ENCODE peak calls at places on chromosomes 16 and 17, in eight cellular contexts. H is B cell; N is adipocyte; R is Caki2; S is anterior cingulate cortex; C is activated CD8-positive, alpha-beta memory T cell treated with anti-CD3 and anti-CD28 coated beads for 4 hours; K is MCF 10A; Y is A172. T is an unnamed sample.

GRCh38 chr17:81237591-81238489 is 1.0 kb downstream of the TEPSIN start:
- DNase-seq in H (no peak), N (peak; percentile 17), R (no peak), S (no peak), C (no peak), K (no peak), Y (no peak), T (no peak)

GRCh38 chr17:47265983-47266541 is 12.4 kb downstream of the ITGB3 start:
- DNase-seq in H (peak; percentile 66), N (peak; percentile 15), R (peak; percentile 85), S (no peak), C (no peak), K (peak; percentile 30), Y (peak; percentile 85), T (peak; percentile 84)

GRCh38 chr17:16496820-16497489 is 5.0 kb upstream of the LRRC75A start:
- DNase-seq in H (no peak), N (no peak), R (no peak), S (no peak), C (no peak), K (no peak), Y (no peak), T (no peak)

GRCh38 chr16:70448075-70448474 is 6.3 kb upstream of the FCSK start:
- DNase-seq in H (no peak), N (no peak), R (no peak), S (no peak), C (no peak), K (no peak), Y (no peak), T (no peak)

GRCh38 chr16:23754594-23755483 is at the start of gene CHP2:
- DNase-seq in H (no peak), N (no peak), R (no peak), S (no peak), C (no peak), K (no peak), Y (no peak), T (no peak)

GRCh38 chr17:60161598-60162330 is 12.0 kb downstream of the CA4 start:
- DNase-seq in H (no peak), N (no peak), R (no peak), S (no peak), C (no peak), K (no peak), Y (no peak), T (no peak)

GRCh38 chr16:19008245-19008644 is 24.5 kb downstream of the TMC7 start:
- DNase-seq in H (no peak), N (peak; percentile 45), R (peak; percentile 37), S (no peak), C (no peak), K (peak; percentile 86), Y (peak; percentile 90), T (peak; percentile 76)

GRCh38 chr17:32912218-32912897 is 15.6 kb upstream of the TMEM98 start:
- DNase-seq in H (no peak), N (peak; percentile 64), R (no peak), S (no peak), C (no peak), K (no peak), Y (peak; percentile 11), T (no peak)

GRCh38 chr16:17467923-17468540 is 2.7 kb downstream of the XYLT1 start:
- DNase-seq in H (no peak), N (peak; percentile 88), R (peak; percentile 36), S (no peak), C (no peak), K (peak; percentile 6), Y (no peak), T (no peak)

GRCh38 chr17:27762527-27763305 is 37.6 kb downstream of the NOS2 start:
- DNase-seq in H (no peak), N (peak; percentile 41), R (peak; percentile 54), S (no peak), C (no peak), K (peak; percentile 58), Y (peak; percentile 31), T (no peak)

GRCh38 chr17:74160656-74161500 is 42.6 kb upstream of the RPL38 start:
- DNase-seq in H (no peak), N (no peak), R (no peak), S (no peak), C (no peak), K (no peak), Y (no peak), T (no peak)

GRCh38 chr16:31301708-31302400 is 42.1 kb downstream of the ITGAM start:
- DNase-seq in H (no peak), N (peak; percentile 22), R (no peak), S (no peak), C (no peak), K (peak; percentile 52), Y (peak; percentile 27), T (no peak)

GRCh38 chr16:60414617-60415016 is 1621.6 kb downstream of the CDH8 start:
- DNase-seq in H (no peak), N (no peak), R (no peak), S (no peak), C (no peak), K (no peak), Y (no peak), T (no peak)

GRCh38 chr16:67116388-67117311 is 6.9 kb downstream of the PHAF1 start:
- DNase-seq in H (no peak), N (no peak), R (no peak), S (no peak), C (no peak), K (no peak), Y (no peak), T (no peak)

GRCh38 chr17:74519951-74520553 is 11.2 kb downstream of the CD300LB start:
- DNase-seq in H (no peak), N (no peak), R (no peak), S (no peak), C (no peak), K (no peak), Y (no peak), T (no peak)

GRCh38 chr17:80946449-80946848 is 45.2 kb upstream of the CHMP6 start:
- DNase-seq in H (no peak), N (no peak), R (no peak), S (no peak), C (no peak), K (no peak), Y (no peak), T (no peak)

GRCh38 chr16:69089091-69089912 is 16.2 kb upstream of the HAS3 start:
- DNase-seq in H (no peak), N (no peak), R (peak; percentile 48), S (no peak), C (no peak), K (no peak), Y (peak; percentile 55), T (peak; percentile 21)

GRCh38 chr17:75087182-75087557 is 584 bp upstream of the SLC16A5 start:
- DNase-seq in H (no peak), N (no peak), R (no peak), S (no peak), C (no peak), K (no peak), Y (no peak), T (no peak)

GRCh38 chr17:5759501-5759925 is 175.2 kb upstream of the NLRP1 start:
- DNase-seq in H (no peak), N (no peak), R (no peak), S (no peak), C (no peak), K (no peak), Y (no peak), T (no peak)

GRCh38 chr17:64150237-64151015 is 20.5 kb upstream of the ERN1 start:
- DNase-seq in H (no peak), N (peak; percentile 88), R (no peak), S (no peak), C (no peak), K (peak; percentile 73), Y (no peak), T (no peak)

GRCh38 chr17:20071824-20072691 is 62.9 kb downstream of the SPECC1 start:
- DNase-seq in H (no peak), N (no peak), R (no peak), S (no peak), C (no peak), K (no peak), Y (peak; percentile 18), T (no peak)

GRCh38 chr16:47599512-47599911 is 138.4 kb downstream of the PHKB start:
- DNase-seq in H (no peak), N (no peak), R (no peak), S (no peak), C (no peak), K (no peak), Y (no peak), T (no peak)

GRCh38 chr16:65224471-65224870 is 102.6 kb upstream of the CDH11 start:
- DNase-seq in H (no peak), N (no peak), R (no peak), S (no peak), C (no peak), K (no peak), Y (no peak), T (no peak)

GRCh38 chr17:8468109-8468508 is 32.4 kb downstream of the NDEL1 start:
- DNase-seq in H (no peak), N (no peak), R (no peak), S (no peak), C (no peak), K (no peak), Y (no peak), T (no peak)

GRCh38 chr16:27428035-27428785 is 26.2 kb downstream of the IL21R start:
- DNase-seq in H (peak; percentile 30), N (no peak), R (no peak), S (no peak), C (no peak), K (no peak), Y (no peak), T (no peak)

GRCh38 chr17:10843806-10844205 is 5.9 kb upstream of the PIRT start:
- DNase-seq in H (no peak), N (peak; percentile 2), R (no peak), S (no peak), C (no peak), K (no peak), Y (no peak), T (no peak)

GRCh38 chr16:70703041-70703834 is 17.4 kb upstream of the MTSS2 start:
- DNase-seq in H (no peak), N (peak; percentile 93), R (no peak), S (peak; percentile 42), C (no peak), K (no peak), Y (peak; percentile 92), T (no peak)

GRCh38 chr16:11909653-11910551 is 5.9 kb downstream of the GSPT1 start:
- DNase-seq in H (no peak), N (peak; percentile 58), R (no peak), S (no peak), C (no peak), K (no peak), Y (no peak), T (no peak)

GRCh38 chr17:62781826-62782225 is 26.3 kb downstream of the MARCHF10 start:
- DNase-seq in H (no peak), N (peak; percentile 72), R (no peak), S (no peak), C (no peak), K (peak; percentile 95), Y (no peak), T (no peak)

GRCh38 chr17:47742319-47743181 is 9.5 kb downstream of the TBX21 start:
- DNase-seq in H (peak; percentile 50), N (no peak), R (no peak), S (no peak), C (no peak), K (no peak), Y (no peak), T (no peak)

T was measured in RCC 7860.